ENCODE peak calls at places on chromosomes 7 and 10, in seven cellular contexts. W, Q, A, Y, I, Z and C are unnamed samples.
A peak's percentile ranks its signal among the peaks of the same experiment; 100 is the strongest.

GRCh38 chr10:124896751-124897150 is 45.2 kb upstream of the ZRANB1 start:
- DNase-seq in I (no peak), Y (no peak), A (no peak), Z (no peak), Q (no peak), W (no peak), C (no peak)

GRCh38 chr7:2819161-2819953 is 24.8 kb downstream of the GNA12 start:
- DNase-seq in W (no peak), Q (no peak), A (no peak), Z (no peak), Y (no peak), I (no peak), C (no peak)

GRCh38 chr7:32868116-32868515 is 23.4 kb downstream of the KBTBD2 start:
- DNase-seq in W (no peak), Y (no peak), A (no peak), Q (no peak), I (no peak), Z (no peak), C (no peak)

GRCh38 chr7:142496545-142496991 is 238.7 kb upstream of the PRSS58 start:
- DNase-seq in Y (no peak), I (peak; percentile 71), W (no peak), Q (no peak), Z (no peak), A (no peak), C (no peak)

GRCh38 chr7:71705217-71705616 is 573.3 kb downstream of the GALNT17 start:
- DNase-seq in Y (no peak), Z (no peak), A (no peak), I (no peak), W (no peak), Q (no peak), C (no peak)

GRCh38 chr10:122232781-122233180 is 38.3 kb upstream of the BTBD16 start:
- DNase-seq in I (peak; percentile 93), Z (peak; percentile 85), W (no peak), A (no peak), Q (no peak), Y (no peak), C (no peak)

GRCh38 chr10:96413151-96413787 is 54.5 kb upstream of the OPALIN start:
- DNase-seq in W (no peak), I (no peak), Q (no peak), Y (no peak), A (no peak), Z (no peak), C (no peak)

GRCh38 chr10:23081891-23082290 is 13.5 kb upstream of the MSRB2 start:
- DNase-seq in I (peak; percentile 22), Q (no peak), Z (no peak), W (no peak), Y (no peak), A (no peak), C (no peak)

GRCh38 chr7:157397751-157398691 is 61.2 kb downstream of the DNAJB6 start:
- DNase-seq in Z (no peak), Y (peak; percentile 73), Q (no peak), A (no peak), I (peak; percentile 73), W (peak; percentile 56), C (no peak)

GRCh38 chr7:158386355-158386618 is 201.3 kb downstream of the PTPRN2 start:
- DNase-seq in Y (no peak), Q (no peak), I (no peak), A (no peak), W (no peak), Z (no peak), C (no peak)

GRCh38 chr10:88379575-88379974 is 203.5 kb downstream of the RNLS start:
- DNase-seq in Z (peak; percentile 21), A (no peak), I (peak; percentile 65), Y (no peak), Q (no peak), W (no peak), C (no peak)

GRCh38 chr10:56881218-56881617 is 520.2 kb upstream of the ZWINT start:
- DNase-seq in W (no peak), A (no peak), Y (no peak), I (no peak), Z (no peak), Q (no peak), C (no peak)

GRCh38 chr7:20791523-20791879 is 4.8 kb upstream of the SP8 start:
- DNase-seq in W (no peak), I (no peak), Y (no peak), Z (no peak), Q (no peak), A (no peak), C (no peak)

GRCh38 chr7:87345166-87345927 is at the start of gene CROT:
- DNase-seq in Q (peak; percentile 96), Y (peak; percentile 97), W (peak; percentile 95), I (peak; percentile 90), A (peak; percentile 95), Z (peak; percentile 91), C (peak; percentile 85)

GRCh38 chr10:79298403-79299244 is 48.6 kb upstream of the PPIF start:
- DNase-seq in Q (peak; percentile 76), A (peak; percentile 57), Z (peak; percentile 95), W (no peak), Y (no peak), I (peak; percentile 96), C (no peak)

GRCh38 chr10:26367771-26368170 is 70.4 kb upstream of the APBB1IP start:
- DNase-seq in A (peak; percentile 31), W (peak; percentile 79), Z (no peak), I (no peak), Y (peak; percentile 65), Q (no peak), C (peak; percentile 23)

GRCh38 chr7:14717711-14718304 is 184.7 kb downstream of the DGKB start:
- DNase-seq in W (no peak), Q (no peak), Y (no peak), A (no peak), Z (no peak), I (peak; percentile 51), C (peak; percentile 23)

GRCh38 chr7:126809188-126809587 is 443.6 kb downstream of the GRM8 start:
- DNase-seq in A (no peak), W (no peak), I (no peak), Q (no peak), Y (no peak), Z (no peak), C (no peak)

GRCh38 chr7:118689403-118689802 is 464.9 kb downstream of the ANKRD7 start:
- DNase-seq in W (no peak), Z (no peak), Q (no peak), A (no peak), Y (no peak), I (no peak), C (no peak)

GRCh38 chr10:59757966-59758365 is 4.7 kb upstream of the MRLN start:
- DNase-seq in A (no peak), Z (no peak), W (no peak), Y (no peak), Q (no peak), I (peak; percentile 10), C (no peak)

GRCh38 chr7:73976761-73977625 is 51.0 kb upstream of the ELN start:
- DNase-seq in A (no peak), W (peak; percentile 37), I (no peak), Q (no peak), Z (no peak), Y (no peak), C (no peak)

GRCh38 chr10:70982443-70982842 is 94.1 kb upstream of the PCBD1 start:
- DNase-seq in Q (no peak), Z (no peak), Y (no peak), W (no peak), A (no peak), I (no peak), C (no peak)

GRCh38 chr7:134826105-134826504 is 46.7 kb downstream of the CALD1 start:
- DNase-seq in A (no peak), Y (no peak), W (no peak), Z (no peak), Q (no peak), I (peak; percentile 91), C (no peak)

GRCh38 chr7:18128846-18129245 is 101.2 kb upstream of the PRPS1L1 start:
- DNase-seq in Q (no peak), A (no peak), Z (no peak), I (no peak), Y (no peak), W (no peak), C (no peak)

GRCh38 chr10:71632200-71632820 is 87.3 kb downstream of the C10orf105 start:
- DNase-seq in A (no peak), Q (no peak), Z (no peak), Y (no peak), I (no peak), W (no peak), C (no peak)

GRCh38 chr7:55426676-55427075 is 61.5 kb downstream of the LANCL2 start:
- DNase-seq in I (no peak), Y (no peak), Q (no peak), A (no peak), Z (no peak), W (no peak), C (no peak)

GRCh38 chr10:24396396-24396795 is 187.5 kb downstream of the KIAA1217 start:
- DNase-seq in Z (no peak), Q (no peak), Y (no peak), I (no peak), W (no peak), A (no peak), C (no peak)

GRCh38 chr7:25858562-25859411 is 293.2 kb upstream of the NFE2L3 start:
- DNase-seq in I (no peak), A (no peak), Q (no peak), Y (peak; percentile 68), W (no peak), Z (no peak), C (no peak)

GRCh38 chr7:75033064-75033463 is 40.5 kb downstream of the RCC1L start:
- DNase-seq in W (no peak), Q (no peak), Y (no peak), A (no peak), I (no peak), Z (no peak), C (no peak)